ENCODE peak calls at places on chromosomes 2 and 18, in seven cellular contexts. R, X, U, P, I, Z and N are unnamed samples.

GRCh38 chr18:3111523-3112240 is 98.7 kb upstream of the LPIN2 start:
- DNase-seq in X (no peak), U (no peak), I (no peak), R (no peak), P (no peak), Z (no peak), N (no peak)

GRCh38 chr2:168515502-168515901 is 59.4 kb downstream of the CERS6 start:
- DNase-seq in Z (no peak), P (no peak), I (peak), X (no peak), U (no peak), R (no peak), N (no peak)

GRCh38 chr2:129331638-129332037 is 647.8 kb upstream of the RAB6C start:
- DNase-seq in R (peak), U (no peak), I (no peak), X (no peak), Z (no peak), P (no peak), N (no peak)

GRCh38 chr18:61435064-61435652 is 101.9 kb downstream of the CDH20 start:
- DNase-seq in R (peak), U (peak), P (no peak), X (no peak), Z (no peak), I (peak), N (peak)

GRCh38 chr18:48002933-48003365 is 72.5 kb upstream of the SMAD2 start:
- DNase-seq in I (peak), X (peak), U (peak), R (no peak), Z (no peak), P (no peak), N (no peak)

GRCh38 chr2:125418483-125418882 is 1237.5 kb upstream of the GYPC start:
- DNase-seq in U (no peak), X (peak), Z (no peak), R (no peak), P (no peak), I (no peak), N (no peak)

GRCh38 chr18:7950380-7951143 is 383.4 kb downstream of the PTPRM start:
- DNase-seq in Z (no peak), U (peak), I (peak), R (no peak), P (peak), X (no peak), N (no peak)

GRCh38 chr2:65186093-65186868 is 41.4 kb upstream of the ACTR2 start:
- DNase-seq in U (peak), I (no peak), Z (no peak), X (peak), P (no peak), R (no peak), N (no peak)

GRCh38 chr2:28408764-28409599 is 16.3 kb downstream of the FOSL2 start:
- DNase-seq in R (no peak), U (peak), P (peak), Z (peak), I (peak), X (peak), N (peak)

GRCh38 chr2:85353876-85354285 is 447 bp downstream of the RETSAT start:
- DNase-seq in P (no peak), Z (no peak), R (no peak), X (peak), U (peak), I (peak), N (no peak)

GRCh38 chr2:113686537-113686936 is 59.5 kb downstream of the RABL2A start:
- DNase-seq in I (no peak), U (no peak), Z (no peak), P (no peak), X (no peak), R (no peak), N (no peak)

GRCh38 chr2:216775043-216775453 is 79.7 kb upstream of the IGFBP5 start:
- DNase-seq in R (no peak), U (no peak), Z (no peak), P (no peak), I (peak), X (no peak), N (no peak)

GRCh38 chr2:191421950-191422349 is 176.7 kb downstream of the MYO1B start:
- DNase-seq in X (no peak), P (no peak), Z (no peak), U (no peak), R (no peak), I (no peak), N (no peak)

GRCh38 chr2:31414601-31415241 is at the start of gene XDH:
- DNase-seq in U (peak), Z (no peak), I (no peak), P (no peak), R (no peak), X (peak), N (no peak)

GRCh38 chr2:233453111-233453915 is 99.0 kb downstream of the DGKD start:
- DNase-seq in X (no peak), R (no peak), I (no peak), P (peak), Z (no peak), U (no peak), N (no peak)

GRCh38 chr2:99067871-99068270 is 73.6 kb upstream of the C2orf15 start:
- DNase-seq in R (no peak), I (no peak), U (no peak), X (no peak), P (no peak), Z (no peak), N (no peak)

GRCh38 chr2:40448476-40449079 is 3.3 kb downstream of the SLC8A1 start:
- DNase-seq in Z (no peak), P (no peak), R (no peak), X (no peak), U (peak), I (peak), N (peak)

GRCh38 chr2:79935771-79936657 is 368.5 kb downstream of the LRRTM1 start:
- DNase-seq in X (peak), R (peak), Z (no peak), U (peak), I (peak), P (no peak), N (peak)

GRCh38 chr2:239249781-239250180 is 151.0 kb downstream of the HDAC4 start:
- DNase-seq in X (peak), U (no peak), Z (no peak), P (no peak), I (peak), R (no peak), N (no peak)

GRCh38 chr2:191070276-191070675 is 56.3 kb upstream of the STAT1 start:
- DNase-seq in I (no peak), P (no peak), X (no peak), R (no peak), Z (no peak), U (no peak), N (no peak)

GRCh38 chr2:166057363-166058169 is 70.3 kb downstream of the SCN1A start:
- DNase-seq in I (peak), R (no peak), U (no peak), Z (no peak), X (no peak), P (no peak), N (no peak)

GRCh38 chr2:170766693-170767092 is 3.5 kb upstream of the ERICH2 start:
- DNase-seq in X (no peak), U (no peak), P (no peak), I (no peak), Z (no peak), R (no peak), N (no peak)

GRCh38 chr2:75424936-75425619 is 135.7 kb downstream of the EVA1A start:
- DNase-seq in R (no peak), Z (no peak), X (no peak), U (no peak), I (peak), P (no peak), N (peak)

GRCh38 chr2:172437419-172438063 is 10.2 kb downstream of the ITGA6 start:
- DNase-seq in I (no peak), R (no peak), P (peak), X (no peak), Z (peak), U (peak), N (no peak)

GRCh38 chr18:23306842-23307241 is 146.2 kb upstream of the RIOK3 start:
- DNase-seq in X (no peak), U (no peak), R (no peak), Z (peak), P (peak), I (no peak), N (no peak)

GRCh38 chr18:34222396-34223163 is 2.1 kb downstream of the NOL4 start:
- DNase-seq in I (no peak), P (no peak), Z (no peak), X (peak), U (no peak), R (no peak), N (no peak)

GRCh38 chr2:7999683-8000476 is 682.0 kb upstream of the ID2 start:
- DNase-seq in P (no peak), I (no peak), X (no peak), R (no peak), U (no peak), Z (no peak), N (no peak)

GRCh38 chr18:77136076-77136718 is 3.6 kb upstream of the MBP start:
- DNase-seq in R (no peak), U (no peak), P (no peak), X (no peak), I (no peak), Z (no peak), N (no peak)

GRCh38 chr2:228367356-228367755 is 185.9 kb upstream of the SPHKAP start:
- DNase-seq in P (no peak), I (no peak), Z (no peak), R (no peak), U (no peak), X (no peak), N (no peak)

GRCh38 chr2:54329482-54330225 is 73.6 kb upstream of the TSPYL6 start:
- DNase-seq in U (peak), X (no peak), P (no peak), Z (no peak), R (no peak), I (no peak), N (no peak)

GRCh38 chr2:224359569-224359968 is 42.3 kb downstream of the FAM124B start:
- DNase-seq in Z (no peak), P (no peak), I (no peak), R (peak), X (no peak), U (no peak), N (no peak)

DNA sequence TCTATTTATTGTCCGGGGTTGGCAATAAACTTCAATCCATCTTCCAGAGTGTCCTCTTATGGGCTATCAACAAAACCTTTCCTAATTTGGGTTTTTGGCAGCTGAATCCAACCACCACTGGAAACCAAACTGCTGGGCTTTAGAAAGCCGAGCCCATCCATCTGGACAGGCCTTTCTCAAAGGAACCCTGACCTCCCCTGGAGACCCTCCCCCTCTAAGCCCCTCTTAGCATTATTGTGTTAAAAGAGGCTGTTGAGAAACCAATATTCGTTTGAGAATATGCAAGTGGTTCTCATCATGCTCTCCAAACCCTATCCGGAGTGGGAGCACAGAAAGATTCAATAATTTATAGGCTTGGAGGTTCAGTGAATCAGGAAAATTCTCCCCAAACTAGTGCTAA is 153.7 kb downstream of the NRP2 start:
- DNase-seq in P (no peak), Z (no peak), X (no peak), R (peak), I (no peak), U (no peak), N (no peak)
- H3K4me3 ChIP-seq in P (no peak), Z (no peak), X (no peak), R (no peak), I (no peak), U (no peak), N (no peak)

DNA sequence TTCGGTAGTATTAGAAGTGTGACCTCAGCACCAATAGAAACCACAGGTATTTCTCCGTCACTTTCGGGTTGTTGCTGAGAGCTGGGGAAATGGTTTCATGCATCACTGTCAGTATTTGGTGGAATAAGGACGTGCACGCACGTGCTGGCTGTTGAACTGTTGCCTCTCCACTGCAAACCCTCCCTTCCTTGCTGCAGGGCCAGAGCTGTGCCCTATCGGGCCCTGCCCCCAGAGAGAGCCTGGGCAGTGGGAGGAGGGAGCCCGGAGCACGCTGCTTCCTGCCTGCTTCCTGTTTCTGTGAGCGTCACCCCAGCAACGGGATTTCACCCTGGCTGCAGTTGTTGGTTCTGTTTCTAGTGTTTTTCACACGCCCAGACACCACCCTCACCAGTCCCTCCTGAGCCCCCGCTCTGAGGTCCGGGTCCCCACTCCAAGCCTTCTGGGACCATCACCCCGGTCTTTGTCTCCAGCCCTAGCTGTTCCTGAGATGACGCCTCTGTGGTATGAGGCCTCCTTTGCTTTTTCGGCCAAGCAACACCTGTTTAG is 47.4 kb downstream of the LRRFIP1 start:
- DNase-seq in X (peak), P (peak), R (peak), I (peak), Z (peak), U (peak), N (peak)
- H3K4me3 ChIP-seq in X (no peak), P (peak), R (no peak), I (no peak), Z (peak), U (no peak), N (peak)

DNA sequence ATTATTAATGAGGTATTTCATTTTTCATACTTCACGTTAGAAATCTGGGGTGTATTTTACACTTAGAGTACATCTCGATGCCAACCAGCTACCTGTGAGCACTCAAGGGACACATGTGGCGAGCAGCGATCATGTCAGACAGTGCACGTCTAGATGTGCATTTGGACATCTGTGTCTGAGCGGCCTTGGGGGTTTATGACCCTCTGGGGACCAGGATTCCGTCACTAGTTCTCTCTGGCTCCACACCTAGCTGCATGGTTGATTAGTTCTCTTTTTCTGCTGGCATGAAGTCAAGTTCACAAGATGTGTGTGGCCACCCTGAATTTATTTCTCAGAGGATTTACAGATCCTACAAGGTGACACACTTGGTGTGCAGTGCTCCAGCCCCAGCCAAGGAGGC is 192.2 kb downstream of the TSN start:
- DNase-seq in U (no peak), X (no peak), R (no peak), P (no peak), Z (no peak), I (no peak), N (no peak)
- H3K4me3 ChIP-seq in U (no peak), X (no peak), R (no peak), P (no peak), Z (no peak), I (no peak), N (no peak)

GRCh38 chr2:36266536-36267121 is 88.9 kb upstream of the CRIM1 start:
- DNase-seq in X (no peak), U (no peak), R (no peak), I (no peak), Z (no peak), P (no peak), N (no peak)

GRCh38 chr2:36267194-36267593 is 88.4 kb upstream of the CRIM1 start:
- DNase-seq in U (no peak), R (no peak), I (no peak), P (no peak), X (no peak), Z (no peak), N (no peak)

GRCh38 chr2:36270758-36271157 is 84.8 kb upstream of the CRIM1 start:
- DNase-seq in X (no peak), U (no peak), Z (no peak), R (peak), I (no peak), P (no peak), N (no peak)

GRCh38 chr2:36271266-36271665 is 84.3 kb upstream of the CRIM1 start:
- DNase-seq in P (no peak), U (no peak), R (no peak), I (no peak), Z (no peak), X (no peak), N (no peak)
- H3K4me3 ChIP-seq in P (no peak), U (no peak), R (no peak), I (no peak), Z (no peak), X (no peak), N (no peak)